ENCODE peak calls at places on chromosomes 3 and 15, in four cellular contexts. L is A549, Q is HepG2, P is H1. U is an unnamed sample.

GRCh38 chr3:187398955-187399354 is 30.8 kb downstream of the RTP4 start:
- DNase-seq in L (no peak), Q (no peak), P (no peak), U (no peak)

GRCh38 chr15:77482570-77482969 is 61.9 kb downstream of the HMG20A start:
- DNase-seq in Q (no peak), P (no peak), L (no peak), U (no peak)

GRCh38 chr15:52255008-52255407 is 40.6 kb downstream of the MYO5C start:
- DNase-seq in Q (no peak), L (no peak), P (no peak), U (no peak)

GRCh38 chr3:47016934-47017435 is 37.5 kb downstream of the NBEAL2 start:
- DNase-seq in Q (no peak), P (no peak), L (no peak), U (peak)

GRCh38 chr3:171056528-171056927 is 30.0 kb upstream of the SLC2A2 start:
- DNase-seq in L (peak), Q (peak), P (no peak), U (peak)

GRCh38 chr3:122918576-122919290 is 108.8 kb downstream of the SEMA5B start:
- DNase-seq in L (no peak), P (no peak), Q (no peak), U (no peak)

GRCh38 chr15:93048759-93049161 is 40.3 kb downstream of the RGMA start:
- DNase-seq in L (no peak), Q (no peak), P (no peak), U (no peak)

GRCh38 chr3:155871746-155872158 is 1.3 kb downstream of the GMPS start:
- DNase-seq in L (no peak), P (no peak), Q (no peak), U (no peak)

GRCh38 chr3:173502983-173503568 is 105.5 kb downstream of the NLGN1 start:
- DNase-seq in L (no peak), Q (no peak), P (no peak), U (no peak)

GRCh38 chr15:76147906-76148553 is 88.2 kb downstream of the TMEM266 start:
- DNase-seq in L (peak), Q (no peak), P (peak), U (peak)

GRCh38 chr3:165800970-165801369 is 36.3 kb downstream of the BCHE start:
- DNase-seq in P (no peak), Q (no peak), L (no peak), U (no peak)

GRCh38 chr3:197718904-197719303 is 17.8 kb downstream of the RUBCN start:
- DNase-seq in Q (peak), L (peak), P (no peak), U (no peak)

GRCh38 chr3:122227036-122227781 is 43.7 kb downstream of the CASR start:
- DNase-seq in P (no peak), L (no peak), Q (no peak), U (no peak)

GRCh38 chr15:29666241-29666640 is 156.0 kb downstream of the TJP1 start:
- DNase-seq in L (no peak), Q (no peak), P (no peak), U (no peak)

GRCh38 chr3:179840985-179841384 is 188.1 kb downstream of the USP13 start:
- DNase-seq in Q (no peak), L (peak), P (no peak), U (no peak)

GRCh38 chr3:23549148-23549910 is 256.4 kb upstream of the UBE2E1 start:
- DNase-seq in P (no peak), Q (no peak), L (peak), U (no peak)

GRCh38 chr3:27326211-27326948 is 42.8 kb downstream of the NEK10 start:
- DNase-seq in P (no peak), L (peak), Q (no peak), U (no peak)

GRCh38 chr15:48897144-48897814 is 19.3 kb downstream of the EID1 start:
- DNase-seq in L (no peak), P (no peak), Q (no peak), U (peak)

GRCh38 chr3:52866427-52866826 is 30.9 kb downstream of the STIMATE start:
- DNase-seq in P (no peak), L (no peak), Q (no peak), U (no peak)

GRCh38 chr3:8548502-8549300 is 47.1 kb downstream of the LMCD1 start:
- DNase-seq in Q (no peak), P (no peak), L (no peak), U (no peak)

GRCh38 chr15:73927476-73928240 is 1.4 kb downstream of the LOXL1 start:
- DNase-seq in P (peak), Q (no peak), L (peak), U (peak)

GRCh38 chr3:185959609-185960517 is 22.0 kb upstream of the TRA2B start:
- DNase-seq in L (peak), Q (peak), P (no peak), U (peak)

GRCh38 chr15:72801590-72802345 is 18.2 kb upstream of the ADPGK start:
- DNase-seq in Q (no peak), P (no peak), L (no peak), U (no peak)

GRCh38 chr15:82183121-82184031 is 79.2 kb downstream of the EFL1 start:
- DNase-seq in P (no peak), L (no peak), Q (no peak), U (no peak)

GRCh38 chr3:8607285-8608040 is 37.1 kb downstream of the SSUH2 start:
- DNase-seq in Q (peak), P (peak), L (peak), U (peak)

GRCh38 chr15:83653288-83653638 is 660 bp upstream of the ADAMTSL3 start:
- DNase-seq in P (peak), Q (no peak), L (no peak), U (no peak)

GRCh38 chr3:133885241-133885711 is 10.4 kb downstream of the RAB6B start:
- DNase-seq in P (peak), L (no peak), Q (no peak), U (no peak)

GRCh38 chr3:115800489-115801080 is 177.3 kb downstream of the GAP43 start:
- DNase-seq in L (peak), P (no peak), Q (no peak), U (no peak)

GRCh38 chr15:42364529-42364928 is 5.2 kb downstream of the CAPN3 start:
- DNase-seq in P (no peak), L (no peak), Q (no peak), U (no peak)

GRCh38 chr3:194800014-194800413 is 114.3 kb downstream of the FAM43A start:
- DNase-seq in L (no peak), P (no peak), Q (no peak), U (no peak)

GRCh38 chr3:146493761-146494160 is 24.4 kb upstream of the PLSCR2 start:
- DNase-seq in L (no peak), P (no peak), Q (no peak), U (no peak)

GRCh38 chr3:185537369-185537970 is 14.9 kb downstream of the LIPH start:
- DNase-seq in Q (peak), L (peak), P (no peak), U (peak)

GRCh38 chr3:149020839-149021252 is 29.5 kb downstream of the GYG1 start:
- DNase-seq in Q (no peak), P (no peak), L (no peak), U (no peak)

GRCh38 chr3:177590826-177591225 is 393.5 kb upstream of the TBL1XR1 start:
- DNase-seq in P (no peak), L (no peak), Q (no peak), U (no peak)

GRCh38 chr15:63913786-63914185 is 80.0 kb upstream of the HERC1 start:
- DNase-seq in L (no peak), P (no peak), Q (no peak), U (no peak)

GRCh38 chr3:141370065-141370533 is 1.8 kb downstream of the ZBTB38 start:
- DNase-seq in L (peak), P (no peak), Q (peak), U (peak)

GRCh38 chr15:66923438-66923881 is 141.9 kb upstream of the SMAD3 start:
- DNase-seq in Q (peak), P (peak), L (peak), U (peak)
- TF ChIP-seq JUN in Q (no peak), P (no peak), L (no peak), U (no peak)

DNA sequence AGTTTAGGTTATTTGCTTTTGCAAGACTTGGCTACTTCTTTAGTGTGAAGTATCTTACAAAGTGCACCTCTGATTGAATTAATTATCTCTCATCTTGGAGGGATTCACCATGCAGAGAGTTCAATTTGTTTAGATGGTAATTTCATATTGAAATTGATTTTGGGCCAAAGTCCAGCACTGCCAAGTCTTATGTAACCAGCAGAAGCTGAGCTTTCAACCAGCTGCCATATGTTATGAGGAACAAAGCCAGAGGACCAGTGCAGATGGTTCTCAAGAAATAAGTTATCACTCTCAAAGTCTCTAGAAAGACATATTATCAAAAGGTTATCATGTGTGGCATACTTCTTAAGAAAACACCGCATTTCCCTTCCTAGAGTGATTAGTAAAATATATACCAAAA is 29.0 kb downstream of the ABHD6 start:
- DNase-seq in P (no peak), L (no peak), Q (no peak), U (no peak)
- TF ChIP-seq RAD21 in P (no peak), L (no peak), Q (no peak), U (no peak)

DNA sequence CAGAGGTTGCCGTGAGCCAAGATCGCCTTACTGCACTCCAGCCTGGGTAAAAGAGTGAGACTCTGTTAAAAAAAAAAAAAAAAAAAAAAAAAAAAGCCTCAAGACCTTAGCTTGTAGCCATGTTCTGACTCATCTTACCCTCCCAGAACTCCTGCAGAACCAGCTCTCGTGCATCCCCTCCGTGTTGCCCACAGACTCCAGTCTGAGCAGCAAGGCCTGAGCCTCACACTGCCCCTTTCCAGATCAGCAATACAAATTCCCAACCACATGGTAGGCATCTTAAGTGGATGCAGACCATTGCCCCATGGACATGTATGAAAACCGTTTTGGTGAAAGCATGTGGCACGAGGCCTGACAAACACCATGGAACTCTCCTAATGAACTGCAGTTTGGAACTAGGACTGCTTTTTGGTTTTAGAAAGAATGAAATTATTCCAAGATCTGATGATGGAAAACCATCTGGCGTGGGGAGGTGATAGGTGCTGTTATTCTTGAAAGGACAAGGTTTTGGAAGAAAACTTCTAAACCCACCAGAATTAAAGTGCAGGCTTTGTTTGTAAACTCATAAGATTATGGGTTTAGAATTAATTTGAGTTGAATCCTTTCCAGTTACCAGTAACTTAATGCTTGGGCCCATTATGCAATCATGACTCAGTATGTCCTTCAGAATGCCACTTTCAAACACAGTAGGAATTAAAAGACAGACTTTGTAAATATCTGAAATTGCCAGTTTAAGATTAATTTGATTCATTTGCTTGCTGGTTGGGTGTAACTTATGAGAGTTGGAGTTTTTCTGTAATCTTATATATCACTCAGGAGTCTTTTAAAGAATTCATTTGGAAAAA is 163.7 kb upstream of the LRTM1 start:
- DNase-seq in P (no peak), Q (no peak), L (no peak), U (no peak)
- TF ChIP-seq JUN in P (no peak), Q (no peak), L (no peak), U (no peak)

DNA sequence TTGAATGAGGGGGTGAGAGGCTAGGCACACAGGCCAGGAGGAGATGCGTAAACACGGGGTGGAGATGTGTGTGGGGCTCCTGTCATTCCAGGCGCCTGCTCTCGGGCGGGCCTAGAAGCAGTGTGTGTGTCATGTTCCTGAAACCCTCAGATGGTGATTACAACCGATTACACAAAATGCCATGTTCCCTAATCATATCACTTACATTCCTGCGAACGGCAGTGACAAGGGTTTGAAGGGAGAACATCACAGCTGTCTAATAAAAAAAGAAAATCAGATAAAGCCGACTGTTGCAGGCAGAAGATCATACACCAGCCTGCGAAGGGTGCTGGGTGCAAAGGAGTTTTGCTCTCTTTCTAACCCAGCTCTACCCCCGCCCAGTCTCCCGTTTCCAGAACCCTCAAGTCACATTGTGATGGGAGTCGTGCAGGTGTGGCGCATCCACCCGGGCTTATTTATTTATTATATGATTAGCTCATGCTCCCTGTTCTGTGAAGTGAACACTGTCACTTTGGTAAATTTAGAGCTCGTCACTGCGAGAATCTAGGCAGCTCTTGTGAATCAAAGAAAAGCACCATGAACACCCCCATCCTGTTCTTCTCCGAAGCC is 140.3 kb downstream of the NR2F2 start:
- DNase-seq in Q (no peak), P (no peak), L (no peak), U (no peak)
- TF ChIP-seq RAD21 in Q (no peak), P (no peak), L (no peak), U (no peak)

DNA sequence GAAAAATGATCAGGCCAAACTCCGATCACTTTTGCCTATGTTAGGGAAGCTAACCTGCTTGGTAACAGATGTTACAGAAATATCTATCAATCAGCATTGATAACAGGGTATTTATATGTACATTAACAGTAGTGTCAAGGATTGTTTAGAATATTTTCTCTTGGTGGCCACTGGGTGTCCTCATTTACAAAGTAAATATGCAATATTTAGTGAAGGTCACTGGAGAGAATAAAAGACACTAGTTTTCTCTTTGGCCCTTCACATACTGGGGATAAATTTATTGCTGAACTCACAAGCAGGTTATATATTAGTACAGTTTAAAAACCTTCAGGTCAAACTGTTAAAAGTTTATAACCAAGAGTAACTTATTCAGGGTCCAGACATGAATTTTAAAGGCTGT is 69.0 kb downstream of the TIGIT start:
- DNase-seq in Q (peak), L (peak), P (no peak), U (no peak)
- TF ChIP-seq JUN in Q (no peak), L (no peak), P (no peak), U (no peak)

GRCh38 chr15:89093509-89093908 is 5.3 kb downstream of the ABHD2 start:
- DNase-seq in L (no peak), P (no peak), Q (no peak), U (no peak)
- TF ChIP-seq RAD21 in L (no peak), P (no peak), Q (no peak), U (no peak)

GRCh38 chr3:48215876-48216275 is 7.4 kb upstream of the CAMP start:
- DNase-seq in P (no peak), L (no peak), Q (no peak), U (no peak)

GRCh38 chr3:48217449-48217848 is 5.8 kb upstream of the CAMP start:
- DNase-seq in L (no peak), Q (no peak), P (no peak), U (no peak)

GRCh38 chr3:48215466-48215865 is 7.8 kb upstream of the CAMP start:
- DNase-seq in Q (no peak), L (no peak), P (no peak), U (no peak)

GRCh38 chr3:48215019-48215418 is 8.3 kb upstream of the CAMP start:
- DNase-seq in P (no peak), Q (no peak), L (no peak), U (no peak)

GRCh38 chr3:48214225-48214624 is 9.1 kb upstream of the CAMP start:
- DNase-seq in L (no peak), Q (no peak), P (no peak), U (no peak)
- TF ChIP-seq JUN in L (no peak), Q (no peak), P (no peak), U (no peak)

GRCh38 chr3:169286992-169287391 is 376.5 kb downstream of the MECOM start:
- DNase-seq in L (no peak), P (no peak), Q (no peak), U (no peak)
- TF ChIP-seq RAD21 in L (no peak), P (no peak), Q (no peak), U (no peak)